ENCODE peak calls at places on chromosomes 2 and 18, in ten cellular contexts. One of them, this sample, is unnamed.

GRCh38 chr2:147829106-147829505 is 15.7 kb upstream of the ACVR2A start:
- DNase-seq in prostate gland: no peak
- DNase-seq in heart left ventricle: no peak
- DNase-seq in body of pancreas: no peak
- DNase-seq in tibial nerve: no peak
- DNase-seq in Peyer's patch: no peak
- DNase-seq in ovary: no peak
- DNase-seq in HCT116: peak; percentile 26
- DNase-seq in transverse colon: no peak
- DNase-seq in uterus: no peak
- DNase-seq in this sample: no peak

GRCh38 chr2:26515771-26516170 is 37.8 kb upstream of the OTOF start:
- DNase-seq in Peyer's patch: no peak
- DNase-seq in uterus: no peak
- DNase-seq in transverse colon: no peak
- DNase-seq in tibial nerve: no peak
- DNase-seq in heart left ventricle: no peak
- DNase-seq in prostate gland: no peak
- DNase-seq in ovary: no peak
- DNase-seq in HCT116: no peak
- DNase-seq in body of pancreas: no peak
- DNase-seq in this sample: no peak

GRCh38 chr2:196486145-196486544 is 153.4 kb upstream of the CCDC150 start:
- DNase-seq in HCT116: no peak
- DNase-seq in body of pancreas: no peak
- DNase-seq in ovary: no peak
- DNase-seq in transverse colon: no peak
- DNase-seq in tibial nerve: peak; percentile 15
- DNase-seq in uterus: no peak
- DNase-seq in heart left ventricle: no peak
- DNase-seq in Peyer's patch: no peak
- DNase-seq in prostate gland: no peak
- DNase-seq in this sample: no peak

GRCh38 chr2:191165190-191165643 is 14.4 kb upstream of the STAT4 start:
- DNase-seq in transverse colon: no peak
- DNase-seq in Peyer's patch: no peak
- DNase-seq in tibial nerve: no peak
- DNase-seq in prostate gland: peak; percentile 10
- DNase-seq in heart left ventricle: no peak
- DNase-seq in uterus: no peak
- DNase-seq in body of pancreas: peak; percentile 16
- DNase-seq in HCT116: peak; percentile 36
- DNase-seq in ovary: no peak
- DNase-seq in this sample: no peak

GRCh38 chr18:23460285-23461273 is 7.5 kb downstream of the RIOK3 start:
- DNase-seq in body of pancreas: no peak
- DNase-seq in prostate gland: no peak
- DNase-seq in heart left ventricle: no peak
- DNase-seq in HCT116: no peak
- DNase-seq in Peyer's patch: no peak
- DNase-seq in tibial nerve: no peak
- DNase-seq in transverse colon: peak; percentile 36
- DNase-seq in ovary: no peak
- DNase-seq in uterus: no peak
- DNase-seq in this sample: no peak

GRCh38 chr2:1593371-1594205 is 150.7 kb downstream of the PXDN start:
- DNase-seq in ovary: no peak
- DNase-seq in transverse colon: no peak
- DNase-seq in Peyer's patch: peak; percentile 43
- DNase-seq in prostate gland: no peak
- DNase-seq in heart left ventricle: peak; percentile 78
- DNase-seq in HCT116: peak; percentile 77
- DNase-seq in body of pancreas: no peak
- DNase-seq in uterus: no peak
- DNase-seq in tibial nerve: no peak
- DNase-seq in this sample: no peak

GRCh38 chr18:13253786-13254755 is 35.5 kb downstream of the LDLRAD4 start:
- DNase-seq in heart left ventricle: no peak
- DNase-seq in Peyer's patch: peak; percentile 55
- DNase-seq in prostate gland: no peak
- DNase-seq in HCT116: no peak
- DNase-seq in ovary: no peak
- DNase-seq in uterus: no peak
- DNase-seq in tibial nerve: no peak
- DNase-seq in body of pancreas: no peak
- DNase-seq in transverse colon: no peak
- DNase-seq in this sample: no peak

GRCh38 chr2:223199531-223200506 is 147.8 kb downstream of the KCNE4 start:
- DNase-seq in body of pancreas: no peak
- DNase-seq in HCT116: no peak
- DNase-seq in tibial nerve: no peak
- DNase-seq in Peyer's patch: no peak
- DNase-seq in ovary: no peak
- DNase-seq in prostate gland: no peak
- DNase-seq in transverse colon: no peak
- DNase-seq in heart left ventricle: no peak
- DNase-seq in uterus: no peak
- DNase-seq in this sample: no peak

GRCh38 chr18:67597759-67598158 is 81.2 kb upstream of the DSEL start:
- DNase-seq in uterus: no peak
- DNase-seq in transverse colon: no peak
- DNase-seq in Peyer's patch: no peak
- DNase-seq in body of pancreas: no peak
- DNase-seq in ovary: no peak
- DNase-seq in tibial nerve: no peak
- DNase-seq in prostate gland: no peak
- DNase-seq in heart left ventricle: no peak
- DNase-seq in HCT116: no peak
- DNase-seq in this sample: no peak

GRCh38 chr18:67600181-67600631 is 83.7 kb upstream of the DSEL start:
- DNase-seq in HCT116: no peak
- DNase-seq in uterus: no peak
- DNase-seq in Peyer's patch: no peak
- DNase-seq in tibial nerve: no peak
- DNase-seq in ovary: no peak
- DNase-seq in body of pancreas: no peak
- DNase-seq in transverse colon: no peak
- DNase-seq in heart left ventricle: no peak
- DNase-seq in prostate gland: no peak
- DNase-seq in this sample: no peak

GRCh38 chr18:67599277-67599676 is 82.8 kb upstream of the DSEL start:
- DNase-seq in ovary: no peak
- DNase-seq in uterus: no peak
- DNase-seq in prostate gland: no peak
- DNase-seq in body of pancreas: no peak
- DNase-seq in Peyer's patch: no peak
- DNase-seq in tibial nerve: no peak
- DNase-seq in heart left ventricle: no peak
- DNase-seq in HCT116: no peak
- DNase-seq in transverse colon: no peak
- DNase-seq in this sample: no peak

GRCh38 chr18:67600781-67601180 is 84.3 kb upstream of the DSEL start:
- DNase-seq in ovary: no peak
- DNase-seq in heart left ventricle: no peak
- DNase-seq in prostate gland: no peak
- DNase-seq in HCT116: no peak
- DNase-seq in uterus: no peak
- DNase-seq in tibial nerve: no peak
- DNase-seq in Peyer's patch: no peak
- DNase-seq in transverse colon: no peak
- DNase-seq in body of pancreas: no peak
- DNase-seq in this sample: no peak

DNA sequence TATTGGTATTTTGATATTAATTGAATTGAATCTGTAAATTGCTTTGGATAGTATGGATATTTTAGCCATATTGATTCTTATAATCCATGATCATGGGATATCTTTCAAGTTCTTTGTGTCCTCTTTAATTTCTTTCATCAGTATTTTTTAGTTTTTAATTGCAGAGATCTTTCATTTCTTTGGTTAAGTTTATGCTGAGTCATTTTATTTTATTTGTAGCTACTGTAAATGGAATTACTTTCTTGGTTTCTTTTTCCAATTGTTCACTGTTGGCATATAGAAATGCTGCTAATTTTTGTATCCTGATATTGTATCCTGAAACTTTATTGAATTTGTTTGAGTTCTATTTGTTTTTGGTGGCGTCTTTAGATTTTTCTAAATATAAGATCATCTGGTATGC is 79.5 kb upstream of the DSEL start:
- DNase-seq in transverse colon: no peak
- DNase-seq in HCT116: no peak
- DNase-seq in tibial nerve: no peak
- DNase-seq in Peyer's patch: no peak
- DNase-seq in uterus: no peak
- DNase-seq in prostate gland: no peak
- DNase-seq in heart left ventricle: no peak
- DNase-seq in body of pancreas: no peak
- DNase-seq in ovary: no peak
- DNase-seq in this sample: no peak
- H3K36me3 ChIP-seq in transverse colon: no peaks in the 10 kb centered on the region
- H3K36me3 ChIP-seq in HCT116: no peaks in the 10 kb centered on the region
- H3K36me3 ChIP-seq in tibial nerve: no peaks in the 10 kb centered on the region
- H3K36me3 ChIP-seq in Peyer's patch: no peaks in the 10 kb centered on the region
- H3K36me3 ChIP-seq in uterus: no peaks in the 10 kb centered on the region
- H3K36me3 ChIP-seq in prostate gland: no peaks in the 10 kb centered on the region
- H3K36me3 ChIP-seq in heart left ventricle: no peaks in the 10 kb centered on the region
- H3K36me3 ChIP-seq in body of pancreas: no peaks in the 10 kb centered on the region
- H3K36me3 ChIP-seq in ovary: no peaks in the 10 kb centered on the region
- H3K36me3 ChIP-seq in this sample: no peaks in the 10 kb centered on the region

DNA sequence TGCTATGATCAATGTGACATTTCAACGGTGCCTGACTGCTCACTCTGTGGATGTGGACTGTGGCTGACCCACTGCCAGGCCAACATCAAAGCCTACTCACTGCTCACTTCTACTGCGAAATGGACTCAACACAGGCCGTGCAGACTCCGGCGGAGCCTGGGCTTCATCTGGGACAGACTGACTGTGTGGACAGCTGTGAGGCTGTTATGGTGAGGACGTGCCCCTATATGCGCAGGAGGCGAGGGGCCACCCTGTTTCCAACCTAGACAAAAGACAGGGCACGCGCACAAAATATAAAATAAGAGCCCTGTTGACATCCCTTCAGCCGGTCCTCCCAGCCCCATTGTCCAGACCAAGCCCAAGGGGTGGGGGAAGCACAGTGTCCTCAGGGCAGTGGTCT is 514.4 kb upstream of the RAB6C start:
- DNase-seq in heart left ventricle: no peak
- DNase-seq in Peyer's patch: no peak
- DNase-seq in HCT116: no peak
- DNase-seq in uterus: no peak
- DNase-seq in transverse colon: no peak
- DNase-seq in prostate gland: no peak
- DNase-seq in body of pancreas: no peak
- DNase-seq in tibial nerve: no peak
- DNase-seq in ovary: no peak
- DNase-seq in this sample: no peak
- TF ChIP-seq POLR2A in heart left ventricle: no peak
- TF ChIP-seq POLR2A in Peyer's patch: no peak
- TF ChIP-seq POLR2A in HCT116: no peak
- TF ChIP-seq POLR2A in uterus: no peak
- TF ChIP-seq POLR2A in transverse colon: no peak
- TF ChIP-seq POLR2A in prostate gland: no peak
- TF ChIP-seq POLR2A in body of pancreas: no peak
- TF ChIP-seq POLR2A in tibial nerve: no peak
- TF ChIP-seq POLR2A in ovary: no peak
- TF ChIP-seq POLR2A in this sample: no peak

GRCh38 chr2:159174759-159175158 is 111.7 kb downstream of the WDSUB1 start:
- DNase-seq in prostate gland: no peak
- DNase-seq in Peyer's patch: no peak
- DNase-seq in body of pancreas: no peak
- DNase-seq in transverse colon: no peak
- DNase-seq in HCT116: no peak
- DNase-seq in uterus: no peak
- DNase-seq in heart left ventricle: no peak
- DNase-seq in ovary: no peak
- DNase-seq in tibial nerve: no peak
- DNase-seq in this sample: no peak

GRCh38 chr2:159177957-159178356 is 108.5 kb downstream of the WDSUB1 start:
- DNase-seq in prostate gland: no peak
- DNase-seq in Peyer's patch: no peak
- DNase-seq in tibial nerve: no peak
- DNase-seq in HCT116: no peak
- DNase-seq in body of pancreas: no peak
- DNase-seq in heart left ventricle: no peak
- DNase-seq in ovary: no peak
- DNase-seq in transverse colon: no peak
- DNase-seq in uterus: no peak
- DNase-seq in this sample: no peak

GRCh38 chr2:159177357-159177756 is 109.1 kb downstream of the WDSUB1 start:
- DNase-seq in prostate gland: no peak
- DNase-seq in heart left ventricle: no peak
- DNase-seq in tibial nerve: no peak
- DNase-seq in uterus: no peak
- DNase-seq in ovary: no peak
- DNase-seq in body of pancreas: no peak
- DNase-seq in transverse colon: no peak
- DNase-seq in Peyer's patch: no peak
- DNase-seq in HCT116: no peak
- DNase-seq in this sample: no peak

GRCh38 chr2:159175182-159175581 is 111.3 kb downstream of the WDSUB1 start:
- DNase-seq in Peyer's patch: no peak
- DNase-seq in HCT116: no peak
- DNase-seq in tibial nerve: no peak
- DNase-seq in prostate gland: no peak
- DNase-seq in heart left ventricle: no peak
- DNase-seq in ovary: no peak
- DNase-seq in body of pancreas: no peak
- DNase-seq in transverse colon: no peak
- DNase-seq in uterus: no peak
- DNase-seq in this sample: no peak

DNA sequence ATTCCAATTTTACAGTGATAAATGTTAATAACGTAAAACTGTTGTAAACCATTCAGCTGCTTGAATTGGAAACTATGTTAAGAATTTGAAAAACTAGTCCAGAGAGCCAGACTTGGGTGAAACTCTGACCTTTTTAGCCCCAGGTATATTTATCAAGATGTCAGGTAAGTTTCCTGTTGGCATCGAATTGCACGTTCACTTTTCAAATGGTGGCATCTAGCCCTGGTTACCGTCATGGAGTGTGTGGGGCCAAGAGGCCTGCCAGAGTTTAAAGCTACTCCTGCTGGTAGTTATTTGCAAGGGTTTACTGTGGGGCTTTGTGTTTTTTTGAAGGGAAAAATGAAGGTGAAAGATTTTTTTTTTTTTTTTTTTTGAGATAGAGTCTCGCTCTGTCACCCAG is 109.9 kb downstream of the WDSUB1 start:
- DNase-seq in heart left ventricle: no peak
- DNase-seq in HCT116: no peak
- DNase-seq in body of pancreas: peak; percentile 68
- DNase-seq in transverse colon: no peak
- DNase-seq in uterus: no peak
- DNase-seq in ovary: no peak
- DNase-seq in tibial nerve: no peak
- DNase-seq in prostate gland: no peak
- DNase-seq in Peyer's patch: no peak
- DNase-seq in this sample: no peak
- H3K36me3 ChIP-seq in heart left ventricle: peaks cover 97% of the 10 kb centered on the region
- H3K36me3 ChIP-seq in HCT116: peaks cover 2% of the 10 kb centered on the region
- H3K36me3 ChIP-seq in body of pancreas: peaks cover 15% of the 10 kb centered on the region
- H3K36me3 ChIP-seq in transverse colon: peaks cover 3% of the 10 kb centered on the region
- H3K36me3 ChIP-seq in uterus: no peaks in the 10 kb centered on the region
- H3K36me3 ChIP-seq in ovary: no peaks in the 10 kb centered on the region
- H3K36me3 ChIP-seq in tibial nerve: peaks cover 84% of the 10 kb centered on the region
- H3K36me3 ChIP-seq in prostate gland: peaks cover 2% of the 10 kb centered on the region
- H3K36me3 ChIP-seq in Peyer's patch: no peaks in the 10 kb centered on the region
- H3K36me3 ChIP-seq in this sample: no peaks in the 10 kb centered on the region

DNA sequence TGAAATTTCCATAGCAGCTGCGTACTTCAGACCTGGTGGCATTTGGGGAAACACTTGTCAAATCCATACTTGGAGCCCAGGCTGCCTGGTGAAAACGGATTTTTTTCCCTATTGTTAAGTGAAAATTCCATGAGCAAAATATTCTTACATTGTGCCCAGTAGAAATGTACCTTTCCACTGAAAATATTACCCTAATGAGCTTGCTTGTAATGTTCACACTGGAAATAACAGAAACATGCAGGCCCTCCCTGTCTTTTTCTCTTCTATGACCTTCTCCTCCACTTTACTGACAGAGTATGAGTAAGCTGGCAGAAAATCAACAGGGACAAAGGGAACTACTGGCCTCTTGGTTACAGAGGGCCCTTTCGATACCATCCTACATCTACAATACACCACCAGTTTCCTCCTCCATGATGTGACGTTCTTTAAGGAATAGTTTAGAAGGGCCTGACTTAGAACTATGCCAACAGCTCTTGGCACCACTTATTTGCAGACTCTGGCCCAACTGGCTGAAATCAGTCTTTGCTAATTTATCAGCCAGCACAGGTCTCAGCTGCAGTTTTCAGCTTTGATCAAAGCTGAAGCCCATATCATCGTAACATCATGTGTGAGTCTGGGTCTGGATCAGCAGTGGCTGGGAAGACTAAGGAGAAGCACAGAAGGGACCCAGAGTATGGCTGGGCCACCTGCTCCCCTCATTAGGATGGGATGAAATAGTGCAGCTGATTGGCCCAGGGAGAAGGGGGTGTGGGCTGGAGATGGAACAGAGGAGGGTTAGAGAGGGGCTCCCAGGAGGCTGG is 272.2 kb upstream of the ID2 start:
- DNase-seq in prostate gland: no peak
- DNase-seq in transverse colon: no peak
- DNase-seq in ovary: no peak
- DNase-seq in Peyer's patch: no peak
- DNase-seq in uterus: no peak
- DNase-seq in heart left ventricle: no peak
- DNase-seq in HCT116: no peak
- DNase-seq in body of pancreas: no peak
- DNase-seq in tibial nerve: no peak
- DNase-seq in this sample: peak; percentile 45
- TF ChIP-seq POLR2A in prostate gland: no peak
- TF ChIP-seq POLR2A in transverse colon: no peak
- TF ChIP-seq POLR2A in ovary: no peak
- TF ChIP-seq POLR2A in Peyer's patch: no peak
- TF ChIP-seq POLR2A in uterus: no peak
- TF ChIP-seq POLR2A in heart left ventricle: no peak
- TF ChIP-seq POLR2A in HCT116: no peak
- TF ChIP-seq POLR2A in body of pancreas: no peak
- TF ChIP-seq POLR2A in tibial nerve: no peak
- TF ChIP-seq POLR2A in this sample: no peak

This sample was measured in adrenal gland.